ENCODE peak calls at places on chromosomes 3 and 15, in nine cellular contexts. A is left cardiac atrium; H is AG09319; D is stimulated activated CD4-positive, alpha-beta T cell treated with anti-CD3 and anti-CD28 coated beads, Interleukin-15, amount 100 ng/mL, for 1 hour; Q is NCI-H1105; U is fibroblast of lung; I is HFF-Myc; B is dermis blood vessel endothelial cell; V is activated CD8-positive, alpha-beta memory T cell treated with anti-CD3 and anti-CD28 coated beads for 24 hours. C is an unnamed sample.

GRCh38 chr3:59684766-59685165 is 634.9 kb upstream of the CFAP20DC start:
- DNase-seq in A (no peak), B (no peak), H (no peak), V (no peak), D (no peak), U (no peak), Q (no peak), I (no peak), C (peak; percentile 12)

GRCh38 chr3:50825841-50826240 is 151.1 kb downstream of the DOCK3 start:
- DNase-seq in A (no peak), Q (no peak), D (no peak), B (no peak), V (no peak), H (no peak), I (no peak), U (peak; percentile 56), C (no peak)

GRCh38 chr3:63819151-63819398 is at the start of gene C3orf49:
- DNase-seq in I (no peak), U (no peak), H (no peak), A (no peak), Q (no peak), B (no peak), D (no peak), V (no peak), C (no peak)

GRCh38 chr3:192842711-192843436 is 74.8 kb downstream of the MB21D2 start:
- DNase-seq in D (no peak), B (no peak), I (no peak), H (no peak), U (no peak), Q (no peak), A (no peak), V (no peak), C (no peak)

GRCh38 chr3:66138336-66139234 is 82.2 kb upstream of the SLC25A26 start:
- DNase-seq in U (peak; percentile 56), I (peak; percentile 66), H (peak; percentile 24), D (no peak), V (no peak), A (peak; percentile 35), Q (peak; percentile 20), B (peak; percentile 85), C (peak; percentile 55)

GRCh38 chr3:194364652-194365434 is 4.7 kb downstream of the LRRC15 start:
- DNase-seq in I (peak; percentile 61), B (peak; percentile 76), Q (peak; percentile 89), V (no peak), D (no peak), H (no peak), U (peak; percentile 87), A (peak; percentile 43), C (peak; percentile 99)

GRCh38 chr15:52042051-52042851 is 23.2 kb downstream of the MAPK6 start:
- DNase-seq in I (no peak), B (no peak), Q (no peak), D (no peak), H (no peak), A (no peak), U (peak; percentile 11), V (no peak), C (peak; percentile 63)

GRCh38 chr15:32979710-32980109 is 214.8 kb downstream of the FMN1 start:
- DNase-seq in U (peak; percentile 100), H (peak; percentile 83), V (no peak), I (peak; percentile 38), A (no peak), B (no peak), D (no peak), Q (no peak), C (no peak)

GRCh38 chr15:37995461-37996347 is 61.3 kb downstream of the TMCO5A start:
- DNase-seq in V (no peak), U (peak; percentile 73), Q (no peak), H (peak; percentile 30), I (peak; percentile 39), D (no peak), A (peak; percentile 36), B (peak; percentile 73), C (peak; percentile 66)

GRCh38 chr15:80285379-80285778 is 33.4 kb upstream of the CTXND1 start:
- DNase-seq in Q (no peak), I (no peak), B (no peak), U (no peak), H (no peak), D (no peak), V (no peak), A (no peak), C (no peak)

C was measured in NCI-H524.